ENCODE peak calls at places on chromosomes 16 and 17, in ten cellular contexts. H is endodermal cell; M is CD8-positive, alpha-beta T cell; L is breast epithelium; C is HFF-Myc; V is AG09309; X is foreskin fibroblast; Q is testis; E is neural progenitor cell; D is mesothelial cell of epicardium. O is an unnamed sample.

GRCh38 chr17:38418693-38419507 is 9.4 kb upstream of the ARHGAP23 start:
- DNase-seq in C (no peak), M (no peak), V (no peak), D (no peak), H (peak), E (peak), Q (no peak), X (no peak), L (no peak), O (no peak)

GRCh38 chr16:17511340-17511739 is 40.6 kb upstream of the XYLT1 start:
- DNase-seq in H (no peak), L (no peak), V (peak), Q (no peak), D (no peak), M (no peak), C (peak), X (peak), E (no peak), O (peak)

GRCh38 chr17:74133726-74134125 is 69.8 kb upstream of the RPL38 start:
- DNase-seq in Q (no peak), E (no peak), H (peak), D (no peak), M (no peak), V (no peak), X (no peak), C (no peak), L (no peak), O (no peak)

GRCh38 chr16:11977206-11978041 is 890 bp downstream of the SNX29 start:
- DNase-seq in V (peak), Q (peak), H (peak), M (no peak), L (no peak), D (no peak), X (peak), E (peak), C (no peak), O (peak)

GRCh38 chr16:84195201-84196093 is 4.5 kb downstream of the ADAD2 start:
- DNase-seq in H (no peak), L (no peak), Q (no peak), V (no peak), M (no peak), E (no peak), C (no peak), X (no peak), D (no peak), O (no peak)

GRCh38 chr16:67170168-67170947 is at the start of gene NOL3:
- DNase-seq in Q (peak), C (no peak), H (peak), E (peak), X (peak), M (no peak), V (no peak), D (no peak), L (peak), O (peak)

GRCh38 chr17:35496470-35497290 is 40.8 kb downstream of the SLFN12L start:
- DNase-seq in M (no peak), E (no peak), Q (no peak), V (no peak), C (no peak), H (no peak), D (no peak), X (no peak), L (no peak), O (no peak)

GRCh38 chr17:32936894-32937500 is 9.0 kb downstream of the TMEM98 start:
- DNase-seq in H (peak), D (peak), L (peak), V (peak), X (peak), C (no peak), Q (peak), M (peak), E (peak), O (no peak)

GRCh38 chr16:86896976-86897375 is 318.6 kb downstream of the FOXL1 start:
- DNase-seq in X (no peak), M (no peak), E (peak), V (no peak), H (no peak), D (no peak), C (no peak), Q (no peak), L (no peak), O (no peak)

GRCh38 chr16:89687092-89687940 is 827 bp downstream of the CDK10 start:
- DNase-seq in H (peak), Q (no peak), X (peak), V (no peak), E (peak), C (no peak), M (no peak), D (no peak), L (no peak), O (no peak)

GRCh38 chr16:78866556-78866955 is 734.0 kb downstream of the MAF start:
- DNase-seq in M (no peak), H (no peak), D (no peak), E (no peak), C (no peak), V (no peak), X (no peak), Q (peak), L (no peak), O (no peak)

GRCh38 chr16:48169896-48170295 is 14.1 kb upstream of the ABCC12 start:
- DNase-seq in C (no peak), X (no peak), L (no peak), D (no peak), V (no peak), E (no peak), H (no peak), M (no peak), Q (no peak), O (no peak)

GRCh38 chr16:19169081-19169639 is 1.1 kb downstream of the SYT17 start:
- DNase-seq in L (no peak), D (no peak), C (no peak), H (peak), Q (no peak), E (no peak), V (no peak), X (no peak), M (no peak), O (no peak)

GRCh38 chr16:3106205-3106928 is 6.0 kb upstream of the ZNF205 start:
- DNase-seq in L (peak), Q (peak), H (peak), E (peak), V (peak), M (peak), C (no peak), D (peak), X (peak), O (peak)

GRCh38 chr16:21626659-21627277 is 25.6 kb downstream of the IGSF6 start:
- DNase-seq in X (peak), L (no peak), H (peak), D (no peak), V (peak), E (no peak), C (peak), M (no peak), Q (no peak), O (peak)

GRCh38 chr16:21628772-21629171 is 23.6 kb downstream of the IGSF6 start:
- DNase-seq in L (no peak), E (no peak), D (no peak), X (peak), Q (no peak), C (no peak), H (no peak), M (no peak), V (no peak), O (no peak)

GRCh38 chr16:21625026-21625425 is 25.6 kb downstream of the METTL9 start:
- DNase-seq in L (no peak), Q (no peak), D (no peak), E (no peak), X (no peak), H (no peak), V (no peak), M (no peak), C (no peak), O (no peak)

GRCh38 chr16:21622545-21622944 is 23.2 kb downstream of the METTL9 start:
- DNase-seq in X (no peak), L (no peak), E (no peak), V (no peak), H (no peak), C (no peak), D (no peak), M (no peak), Q (no peak), O (no peak)

GRCh38 chr16:21628196-21628726 is 24.1 kb downstream of the IGSF6 start:
- DNase-seq in X (no peak), M (no peak), D (no peak), V (no peak), L (no peak), Q (no peak), E (no peak), C (no peak), H (no peak), O (no peak)
- TF ChIP-seq CTCF in X (no peak), M (no peak), D (no peak), V (no peak), L (no peak), Q (no peak), E (no peak), C (no peak), H (no peak), O (no peak)

GRCh38 chr16:28823719-28824547 is 1.1 kb downstream of the ATXN2L start:
- DNase-seq in V (peak), C (peak), D (peak), E (peak), X (peak), M (peak), Q (peak), L (peak), H (peak), O (peak)
- TF ChIP-seq CTCF in V (peak), C (no peak), D (no peak), E (peak), X (no peak), M (peak), Q (peak), L (peak), H (peak), O (peak)

GRCh38 chr17:17275991-17276390 is 5.1 kb downstream of the COPS3 start:
- DNase-seq in X (no peak), C (no peak), L (no peak), D (no peak), M (no peak), V (no peak), H (peak), E (no peak), Q (no peak), O (no peak)

GRCh38 chr17:17264430-17264829 is 16.6 kb downstream of the COPS3 start:
- DNase-seq in V (no peak), Q (no peak), E (no peak), C (no peak), L (no peak), D (no peak), X (no peak), M (no peak), H (no peak), O (no peak)

DNA sequence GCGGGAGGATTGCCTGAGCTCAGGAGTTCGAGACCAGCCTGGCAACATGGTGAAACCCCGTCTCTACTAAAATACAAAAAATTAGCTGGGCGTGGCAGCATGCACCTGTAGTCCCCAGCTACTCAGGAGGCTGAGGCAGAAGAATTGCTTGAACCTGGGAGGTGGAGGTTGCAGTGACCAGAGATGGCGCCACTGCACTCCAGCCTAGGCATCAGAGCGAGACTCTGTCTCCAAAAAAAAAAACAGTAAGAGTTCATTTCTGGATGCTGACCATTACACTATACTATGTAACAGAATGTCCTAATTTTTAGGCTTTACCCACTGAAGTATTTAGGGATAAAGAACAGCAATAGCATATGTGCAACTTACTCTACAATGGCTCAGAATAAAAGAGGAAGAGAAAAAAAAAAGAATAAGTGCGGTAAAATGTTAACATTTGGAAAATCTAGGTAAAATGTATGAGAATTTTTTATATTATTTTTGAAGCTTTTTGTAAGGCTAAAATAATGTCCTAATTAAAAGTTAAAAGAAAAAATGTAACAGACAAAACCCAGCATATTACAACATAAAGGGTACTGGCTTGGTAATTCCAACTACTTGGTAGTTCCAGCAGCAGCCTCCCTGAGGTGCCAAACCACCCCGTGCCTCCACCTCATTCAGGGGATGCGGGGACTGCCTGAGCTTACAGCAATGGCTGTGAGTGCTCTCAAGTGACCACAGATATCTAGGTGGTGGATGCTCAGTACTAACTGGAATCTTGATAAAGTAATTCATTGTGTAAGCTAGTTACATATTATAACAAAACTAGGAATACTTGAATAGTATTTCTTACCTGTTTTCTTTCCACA is 10.9 kb downstream of the COPS3 start:
- DNase-seq in E (peak), M (no peak), V (no peak), Q (no peak), D (no peak), X (no peak), H (peak), L (no peak), C (no peak), O (no peak)
- TF ChIP-seq CTCF in E (peak), M (peak), V (peak), Q (no peak), D (peak), X (peak), H (peak), L (no peak), C (peak), O (peak)

DNA sequence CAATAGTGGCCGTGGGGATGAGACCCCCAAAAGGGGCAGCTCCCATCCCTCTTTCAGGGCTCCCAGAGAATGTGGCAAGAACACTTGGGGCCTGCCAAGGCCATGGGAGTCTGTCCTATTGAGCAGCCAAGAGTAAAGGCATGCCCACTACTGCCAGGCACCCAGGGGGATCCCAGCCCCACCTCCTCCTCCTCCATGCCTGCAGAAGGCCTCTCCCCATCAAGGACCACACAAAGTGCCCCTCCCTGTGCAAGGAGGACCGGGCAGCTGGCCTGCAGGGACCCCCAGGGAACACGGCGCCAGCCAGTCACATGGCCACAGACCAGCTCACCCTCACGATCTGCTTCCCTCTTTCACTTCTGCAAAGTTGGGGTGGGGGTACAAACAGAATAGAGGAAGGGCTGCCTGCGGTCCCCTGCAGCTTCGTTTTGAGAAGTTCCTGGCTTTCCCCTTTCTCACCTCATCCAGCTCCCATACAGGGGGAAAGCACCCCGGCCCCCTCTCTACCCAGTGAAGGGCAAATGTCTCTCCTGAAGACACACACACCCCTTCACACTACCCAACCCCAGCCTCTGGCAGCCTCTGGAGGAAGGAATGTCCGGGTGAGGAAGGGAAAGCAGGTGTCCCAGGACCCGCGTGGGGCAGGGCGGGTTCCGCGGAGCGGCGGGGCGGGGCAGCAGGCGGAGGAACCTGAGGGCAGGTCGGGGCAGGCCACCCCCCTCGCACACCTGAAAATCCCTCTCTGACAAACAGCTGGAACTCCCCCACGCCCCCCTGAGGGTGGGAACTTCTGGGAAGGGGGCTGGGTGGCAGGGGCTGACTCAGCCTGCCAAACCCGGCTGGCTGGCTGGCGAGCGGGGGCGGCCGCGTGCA is 2.0 kb downstream of the PPP1R9B start:
- DNase-seq in H (peak), L (peak), V (no peak), M (peak), X (no peak), Q (peak), E (peak), C (no peak), D (peak), O (no peak)
- TF ChIP-seq CTCF in H (peak), L (no peak), V (peak), M (no peak), X (peak), Q (no peak), E (peak), C (no peak), D (no peak), O (peak)

GRCh38 chr16:4139968-4140367 is 23.7 kb upstream of the ADCY9 start:
- DNase-seq in E (no peak), L (no peak), C (no peak), M (no peak), V (no peak), X (no peak), H (no peak), Q (no peak), D (no peak), O (no peak)

GRCh38 chr16:4138735-4139134 is 22.5 kb upstream of the ADCY9 start:
- DNase-seq in D (no peak), M (no peak), Q (no peak), X (no peak), L (no peak), H (no peak), C (no peak), V (no peak), E (no peak), O (no peak)

GRCh38 chr16:4135537-4135936 is 19.3 kb upstream of the ADCY9 start:
- DNase-seq in H (no peak), L (no peak), M (no peak), Q (no peak), E (no peak), X (no peak), D (no peak), V (no peak), C (no peak), O (no peak)

GRCh38 chr16:4136229-4136813 is 20.1 kb upstream of the ADCY9 start:
- DNase-seq in M (no peak), V (no peak), C (no peak), Q (no peak), X (no peak), L (peak), E (no peak), D (no peak), H (peak), O (no peak)

GRCh38 chr16:4137438-4137837 is 21.2 kb upstream of the ADCY9 start:
- DNase-seq in L (no peak), D (no peak), C (no peak), H (no peak), V (no peak), Q (no peak), M (no peak), X (no peak), E (no peak), O (no peak)
- TF ChIP-seq CTCF in L (no peak), D (no peak), C (no peak), H (no peak), V (no peak), Q (no peak), M (no peak), X (no peak), E (no peak), O (no peak)

GRCh38 chr16:77562497-77562896 is 127.7 kb upstream of the ADAMTS18 start:
- DNase-seq in H (no peak), D (no peak), E (no peak), M (no peak), Q (no peak), X (no peak), C (no peak), V (no peak), L (no peak), O (no peak)

GRCh38 chr16:77569406-77569805 is 134.6 kb upstream of the ADAMTS18 start:
- DNase-seq in D (no peak), H (no peak), V (no peak), L (no peak), C (no peak), X (no peak), E (no peak), Q (no peak), M (no peak), O (no peak)

GRCh38 chr16:77570574-77570973 is 135.7 kb upstream of the ADAMTS18 start:
- DNase-seq in M (no peak), D (no peak), V (no peak), H (no peak), L (no peak), X (no peak), C (no peak), E (no peak), Q (no peak), O (no peak)

GRCh38 chr16:77564791-77565390 is 130.1 kb upstream of the ADAMTS18 start:
- DNase-seq in X (no peak), H (no peak), E (no peak), V (no peak), C (no peak), M (no peak), L (no peak), D (no peak), Q (no peak), O (no peak)
- TF ChIP-seq CTCF in X (no peak), H (no peak), E (no peak), V (no peak), C (no peak), M (no peak), L (no peak), D (no peak), Q (no peak), O (no peak)

GRCh38 chr17:81303385-81303784 is 8.3 kb upstream of the SLC38A10 start:
- DNase-seq in X (no peak), E (no peak), H (no peak), M (no peak), D (no peak), L (no peak), Q (no peak), C (no peak), V (no peak), O (no peak)

GRCh38 chr17:81304196-81305015 is 9.3 kb upstream of the SLC38A10 start:
- DNase-seq in X (no peak), V (no peak), H (no peak), Q (no peak), M (no peak), L (no peak), E (no peak), D (no peak), C (no peak), O (no peak)

GRCh38 chr17:81301195-81302144 is 6.4 kb upstream of the SLC38A10 start:
- DNase-seq in X (no peak), V (no peak), L (no peak), D (no peak), Q (no peak), M (no peak), E (no peak), C (no peak), H (no peak), O (no peak)

GRCh38 chr17:81302324-81302723 is 7.2 kb upstream of the SLC38A10 start:
- DNase-seq in E (no peak), Q (no peak), X (no peak), D (no peak), C (no peak), V (no peak), M (no peak), H (no peak), L (no peak), O (no peak)

GRCh38 chr17:81302861-81303326 is 7.8 kb upstream of the SLC38A10 start:
- DNase-seq in Q (no peak), L (no peak), E (peak), M (no peak), V (no peak), D (no peak), H (peak), X (no peak), C (no peak), O (no peak)
- TF ChIP-seq CTCF in Q (no peak), L (no peak), E (peak), M (no peak), V (no peak), D (no peak), H (peak), X (no peak), C (no peak), O (no peak)

DNA sequence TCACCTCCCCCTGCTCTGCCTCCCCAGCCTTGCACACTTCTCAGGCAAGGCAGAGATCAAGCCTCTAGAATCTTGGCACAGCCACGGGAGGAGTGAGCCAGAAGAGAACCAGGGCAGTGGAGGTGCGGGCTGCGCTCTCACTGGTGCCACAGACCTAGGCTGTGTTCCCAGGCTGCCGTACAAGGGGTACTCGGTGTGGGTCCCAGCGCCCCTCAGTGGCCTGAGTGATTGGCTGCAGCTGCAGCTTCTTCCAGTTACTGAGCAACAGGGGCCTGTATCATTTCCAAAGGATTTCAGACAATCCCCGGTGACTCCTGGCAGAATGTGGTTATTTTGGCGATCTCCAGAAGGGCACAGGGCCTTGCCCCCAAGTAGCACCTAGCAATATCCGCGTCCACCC is 1852.1 kb downstream of the TP53TG3F start:
- DNase-seq in M (no peak), V (no peak), Q (no peak), H (no peak), C (no peak), D (no peak), E (no peak), L (no peak), X (no peak), O (no peak)
- TF ChIP-seq CTCF in M (no peak), V (no peak), Q (no peak), H (no peak), C (no peak), D (no peak), E (no peak), L (no peak), X (no peak), O (no peak)

O was measured in AG09319.